ENCODE peak calls at places on chromosomes 5 and 9, in eight cellular contexts. One of them, this sample, is unnamed.

GRCh38 chr5:168578006-168578405 is 1.2 kb downstream of the PANK3 start:
- DNase-seq in skeletal muscle cell: no peak
- DNase-seq in stimulated activated CD4-positive, alpha-beta T cell treated with anti-CD3 and anti-CD28 coated beads, Interleukin-2, amount 100 ng/mL, for 48 hours: no peak
- DNase-seq in GM18507: no peak
- DNase-seq in immature natural killer cell: no peak
- DNase-seq in HCEC 1CT: peak
- DNase-seq in NCI-H1694: no peak
- DNase-seq in HTR-8/SVneo: no peak
- DNase-seq in this sample: no peak

GRCh38 chr5:57137401-57137800 is 36.5 kb upstream of the GPBP1 start:
- DNase-seq in GM18507: no peak
- DNase-seq in HTR-8/SVneo: no peak
- DNase-seq in stimulated activated CD4-positive, alpha-beta T cell treated with anti-CD3 and anti-CD28 coated beads, Interleukin-2, amount 100 ng/mL, for 48 hours: no peak
- DNase-seq in immature natural killer cell: no peak
- DNase-seq in NCI-H1694: no peak
- DNase-seq in skeletal muscle cell: no peak
- DNase-seq in HCEC 1CT: no peak
- DNase-seq in this sample: no peak

GRCh38 chr9:131090025-131090787 is 6.1 kb upstream of the AIF1L start:
- DNase-seq in HCEC 1CT: no peak
- DNase-seq in skeletal muscle cell: no peak
- DNase-seq in NCI-H1694: no peak
- DNase-seq in stimulated activated CD4-positive, alpha-beta T cell treated with anti-CD3 and anti-CD28 coated beads, Interleukin-2, amount 100 ng/mL, for 48 hours: no peak
- DNase-seq in HTR-8/SVneo: no peak
- DNase-seq in immature natural killer cell: no peak
- DNase-seq in GM18507: no peak
- DNase-seq in this sample: no peak

GRCh38 chr5:176394881-176395675 is 6.5 kb downstream of the HIGD2A start:
- DNase-seq in skeletal muscle cell: no peak
- DNase-seq in GM18507: no peak
- DNase-seq in HCEC 1CT: no peak
- DNase-seq in NCI-H1694: no peak
- DNase-seq in HTR-8/SVneo: no peak
- DNase-seq in immature natural killer cell: no peak
- DNase-seq in stimulated activated CD4-positive, alpha-beta T cell treated with anti-CD3 and anti-CD28 coated beads, Interleukin-2, amount 100 ng/mL, for 48 hours: no peak
- DNase-seq in this sample: no peak

GRCh38 chr5:122907238-122907637 is 61.8 kb downstream of the SNX24 start:
- DNase-seq in stimulated activated CD4-positive, alpha-beta T cell treated with anti-CD3 and anti-CD28 coated beads, Interleukin-2, amount 100 ng/mL, for 48 hours: no peak
- DNase-seq in GM18507: no peak
- DNase-seq in NCI-H1694: no peak
- DNase-seq in HCEC 1CT: peak
- DNase-seq in immature natural killer cell: no peak
- DNase-seq in skeletal muscle cell: no peak
- DNase-seq in HTR-8/SVneo: peak
- DNase-seq in this sample: peak

GRCh38 chr9:96660693-96661248 is 5.7 kb upstream of the PRXL2C start:
- DNase-seq in immature natural killer cell: no peak
- DNase-seq in stimulated activated CD4-positive, alpha-beta T cell treated with anti-CD3 and anti-CD28 coated beads, Interleukin-2, amount 100 ng/mL, for 48 hours: no peak
- DNase-seq in skeletal muscle cell: no peak
- DNase-seq in HTR-8/SVneo: no peak
- DNase-seq in GM18507: no peak
- DNase-seq in NCI-H1694: no peak
- DNase-seq in HCEC 1CT: no peak
- DNase-seq in this sample: no peak

GRCh38 chr9:4929917-4930316 is 55.2 kb upstream of the JAK2 start:
- DNase-seq in HCEC 1CT: peak
- DNase-seq in stimulated activated CD4-positive, alpha-beta T cell treated with anti-CD3 and anti-CD28 coated beads, Interleukin-2, amount 100 ng/mL, for 48 hours: no peak
- DNase-seq in GM18507: no peak
- DNase-seq in HTR-8/SVneo: no peak
- DNase-seq in skeletal muscle cell: no peak
- DNase-seq in NCI-H1694: no peak
- DNase-seq in immature natural killer cell: no peak
- DNase-seq in this sample: no peak

GRCh38 chr5:150209020-150209635 is 19.3 kb downstream of the SLC6A7 start:
- DNase-seq in HTR-8/SVneo: no peak
- DNase-seq in HCEC 1CT: peak
- DNase-seq in skeletal muscle cell: no peak
- DNase-seq in immature natural killer cell: peak
- DNase-seq in NCI-H1694: no peak
- DNase-seq in stimulated activated CD4-positive, alpha-beta T cell treated with anti-CD3 and anti-CD28 coated beads, Interleukin-2, amount 100 ng/mL, for 48 hours: no peak
- DNase-seq in GM18507: no peak
- DNase-seq in this sample: no peak

GRCh38 chr5:132680780-132681475 is 7.1 kb downstream of the IL4 start:
- DNase-seq in GM18507: no peak
- DNase-seq in skeletal muscle cell: no peak
- DNase-seq in immature natural killer cell: no peak
- DNase-seq in HTR-8/SVneo: no peak
- DNase-seq in HCEC 1CT: no peak
- DNase-seq in NCI-H1694: no peak
- DNase-seq in stimulated activated CD4-positive, alpha-beta T cell treated with anti-CD3 and anti-CD28 coated beads, Interleukin-2, amount 100 ng/mL, for 48 hours: no peak
- DNase-seq in this sample: no peak

GRCh38 chr9:125950880-125951471 is 203.8 kb downstream of the PBX3 start:
- DNase-seq in immature natural killer cell: no peak
- DNase-seq in GM18507: no peak
- DNase-seq in stimulated activated CD4-positive, alpha-beta T cell treated with anti-CD3 and anti-CD28 coated beads, Interleukin-2, amount 100 ng/mL, for 48 hours: no peak
- DNase-seq in skeletal muscle cell: no peak
- DNase-seq in HTR-8/SVneo: no peak
- DNase-seq in NCI-H1694: no peak
- DNase-seq in HCEC 1CT: no peak
- DNase-seq in this sample: no peak

GRCh38 chr5:180380856-180381255 is 27.7 kb upstream of the GFPT2 start:
- DNase-seq in GM18507: no peak
- DNase-seq in NCI-H1694: no peak
- DNase-seq in immature natural killer cell: no peak
- DNase-seq in stimulated activated CD4-positive, alpha-beta T cell treated with anti-CD3 and anti-CD28 coated beads, Interleukin-2, amount 100 ng/mL, for 48 hours: no peak
- DNase-seq in HCEC 1CT: no peak
- DNase-seq in HTR-8/SVneo: no peak
- DNase-seq in skeletal muscle cell: no peak
- DNase-seq in this sample: no peak

GRCh38 chr5:85549836-85550599 is 1067.7 kb upstream of the COX7C start:
- DNase-seq in immature natural killer cell: no peak
- DNase-seq in NCI-H1694: no peak
- DNase-seq in HTR-8/SVneo: no peak
- DNase-seq in stimulated activated CD4-positive, alpha-beta T cell treated with anti-CD3 and anti-CD28 coated beads, Interleukin-2, amount 100 ng/mL, for 48 hours: no peak
- DNase-seq in HCEC 1CT: no peak
- DNase-seq in skeletal muscle cell: no peak
- DNase-seq in GM18507: no peak
- DNase-seq in this sample: no peak